ENCODE peak calls at places on chromosomes 4 and X, in six cellular contexts. V is body of pancreas; S is stimulated activated CD4-positive, alpha-beta T cell treated with anti-CD3 and anti-CD28 coated beads, Interleukin-12 subunit alpha, Interleukin-12 subunit beta, amount 100 ng/mL, for 4 hours; Q is EH; C is NCI-H2107; Y is T-helper 22 cell. B is an unnamed sample.

GRCh38 chr4:67915400-67915966 is 31.7 kb upstream of the TMPRSS11D start:
- DNase-seq in Y (no peak), Q (no peak), V (no peak), C (no peak), S (no peak), B (no peak)

GRCh38 chr4:156006192-156006591 is 52.5 kb upstream of the CTSO start:
- DNase-seq in Q (no peak), S (no peak), C (no peak), Y (no peak), V (no peak), B (no peak)

GRCh38 chr4:142091085-142091513 is 454.7 kb downstream of the IL15 start:
- DNase-seq in V (peak; percentile 24), S (no peak), Q (peak; percentile 98), C (no peak), Y (no peak), B (no peak)

GRCh38 chr4:9904976-9905587 is 116.2 kb downstream of the SLC2A9 start:
- DNase-seq in V (no peak), Q (no peak), C (no peak), Y (no peak), S (no peak), B (no peak)

GRCh38 chr4:55186700-55187099 is 61.3 kb upstream of the KDR start:
- DNase-seq in Y (no peak), V (no peak), Q (no peak), S (no peak), C (no peak), B (no peak)

GRCh38 chrX:110741213-110741796 is 54.3 kb downstream of the CHRDL1 start:
- DNase-seq in Y (no peak), S (no peak), V (no peak), C (no peak), Q (peak; percentile 81), B (no peak)

GRCh38 chr4:188691811-188692210 is 552.6 kb downstream of the TRIML1 start:
- DNase-seq in S (no peak), Q (no peak), C (no peak), Y (no peak), V (no peak), B (no peak)

GRCh38 chr4:189973646-189974045 is 33.0 kb downstream of the FRG1 start:
- DNase-seq in S (no peak), V (no peak), Q (no peak), C (no peak), Y (no peak), B (no peak)

GRCh38 chrX:148161661-148162060 is 180.5 kb downstream of the FMR1NB start:
- DNase-seq in S (no peak), Y (no peak), C (no peak), Q (no peak), V (no peak), B (no peak)

GRCh38 chrX:9825966-9826365 is 39.7 kb downstream of the SHROOM2 start:
- DNase-seq in Y (no peak), S (no peak), C (no peak), Q (no peak), V (no peak), B (no peak)

GRCh38 chr4:19739101-19739651 is 512.5 kb upstream of the SLIT2 start:
- DNase-seq in V (no peak), Y (no peak), C (peak; percentile 0), Q (peak; percentile 87), S (no peak), B (no peak)

GRCh38 chr4:4608214-4608537 is 66.3 kb upstream of the STX18 start:
- DNase-seq in Q (no peak), C (no peak), Y (no peak), V (no peak), S (no peak), B (no peak)

GRCh38 chr4:999863-1000425 is 6.7 kb upstream of the SLC26A1 start:
- DNase-seq in Q (no peak), V (no peak), Y (no peak), C (no peak), S (no peak), B (no peak)

GRCh38 chr4:25440478-25441030 is 63.5 kb downstream of the ANAPC4 start:
- DNase-seq in Y (no peak), S (no peak), C (no peak), V (peak; percentile 73), Q (no peak), B (no peak)

GRCh38 chrX:107629533-107629909 is 1.2 kb downstream of the PRPS1 start:
- DNase-seq in V (peak; percentile 7), Q (peak; percentile 36), C (no peak), Y (no peak), S (no peak), B (no peak)

GRCh38 chrX:16589211-16589610 is 60.7 kb upstream of the S100G start:
- DNase-seq in V (no peak), Q (peak; percentile 54), C (no peak), Y (no peak), S (no peak), B (no peak)

GRCh38 chr4:152709675-152710438 is 30.1 kb upstream of the TMEM154 start:
- DNase-seq in C (no peak), Y (no peak), V (no peak), S (no peak), Q (no peak), B (no peak)

GRCh38 chr4:98663226-98664006 is 5.0 kb upstream of the TSPAN5 start:
- DNase-seq in V (no peak), Q (no peak), Y (peak; percentile 47), S (peak; percentile 61), C (no peak), B (no peak)

B was measured in upper lobe of right lung.